ENCODE peak calls at places on chromosomes 12 and 14, in nine cellular contexts. U is uterus, W is cardiac fibroblast, R is testis, Q is astrocyte of the spinal cord, M is GM23248, O is OCI-LY7, B is tibial artery, Z is astrocyte of the cerebellum. P is an unnamed sample.

GRCh38 chr14:61438860-61439765 is 117.7 kb downstream of the PRKCH start:
- DNase-seq in R (no peak), O (no peak), B (peak), U (no peak), Z (peak), W (peak), M (peak), Q (peak), P (no peak)

GRCh38 chr14:49508124-49508523 is 78.1 kb downstream of the RPS29 start:
- DNase-seq in U (no peak), W (no peak), M (no peak), Q (no peak), R (no peak), B (no peak), Z (no peak), O (no peak), P (no peak)

GRCh38 chr12:62914443-62914909 is 20.5 kb downstream of the PPM1H start:
- DNase-seq in U (no peak), Q (no peak), B (no peak), R (no peak), O (no peak), W (no peak), Z (no peak), M (no peak), P (no peak)

GRCh38 chr12:121124402-121125109 is 8.1 kb upstream of the P2RX7 start:
- DNase-seq in O (no peak), U (no peak), W (peak), M (peak), Q (peak), R (no peak), B (no peak), Z (peak), P (no peak)

GRCh38 chr12:47361389-47362031 is 281.8 kb upstream of the AMIGO2 start:
- DNase-seq in U (peak), M (no peak), O (peak), B (no peak), Z (no peak), Q (no peak), W (no peak), R (peak), P (no peak)

GRCh38 chr12:27940756-27941402 is 31.7 kb downstream of the PTHLH start:
- DNase-seq in M (peak), B (peak), R (peak), U (peak), Q (peak), Z (peak), W (peak), O (peak), P (peak)

GRCh38 chr12:102249073-102249854 is 51.6 kb upstream of the PMCH start:
- DNase-seq in M (peak), W (peak), U (no peak), Q (no peak), Z (no peak), O (no peak), R (no peak), B (no peak), P (no peak)

GRCh38 chr14:103204852-103205540 is 81.7 kb downstream of the TNFAIP2 start:
- DNase-seq in O (peak), B (no peak), R (no peak), Z (no peak), W (peak), M (peak), Q (no peak), U (no peak), P (no peak)

GRCh38 chr12:120235369-120236123 is 30.0 kb downstream of the PXN start:
- DNase-seq in O (peak), W (peak), Q (no peak), M (peak), B (no peak), Z (no peak), U (no peak), R (no peak), P (no peak)

GRCh38 chr12:51326762-51327439 is 2.9 kb upstream of the BIN2 start:
- DNase-seq in B (peak), U (no peak), R (no peak), Z (no peak), O (peak), M (peak), Q (peak), W (peak), P (no peak)

GRCh38 chr14:65348137-65348536 is 64.4 kb upstream of the FUT8 start:
- DNase-seq in Z (no peak), B (no peak), O (no peak), Q (no peak), U (no peak), M (no peak), W (no peak), R (no peak), P (no peak)

GRCh38 chr12:31507966-31508365 is 83.0 kb downstream of the DENND5B start:
- DNase-seq in W (peak), Z (no peak), R (no peak), B (no peak), O (no peak), M (peak), U (no peak), Q (no peak), P (no peak)

GRCh38 chr12:52125499-52125900 is 46.0 kb downstream of the SMIM41 start:
- DNase-seq in M (no peak), R (no peak), W (no peak), U (no peak), Z (no peak), B (no peak), Q (no peak), O (no peak), P (no peak)

GRCh38 chr12:66035289-66035961 is 95.1 kb downstream of the LLPH start:
- DNase-seq in M (peak), Z (peak), U (no peak), R (no peak), B (no peak), Q (peak), W (peak), O (peak), P (no peak)

GRCh38 chr14:80095623-80096022 is 115.7 kb downstream of the DIO2 start:
- DNase-seq in Q (peak), M (peak), U (no peak), B (no peak), O (no peak), W (peak), R (no peak), Z (peak), P (no peak)

GRCh38 chr14:48382961-48383360 is 707.6 kb upstream of the MDGA2 start:
- DNase-seq in M (no peak), U (no peak), Q (no peak), O (no peak), Z (no peak), B (no peak), W (no peak), R (no peak), P (no peak)

GRCh38 chr14:45679852-45680251 is 426.9 kb upstream of the MIS18BP1 start:
- DNase-seq in B (no peak), R (no peak), O (no peak), M (peak), Z (peak), U (no peak), W (peak), Q (peak), P (no peak)

GRCh38 chr12:130953783-130954543 is at the start of gene ADGRD1:
- DNase-seq in Z (no peak), O (no peak), R (peak), B (peak), W (peak), Q (no peak), M (peak), U (peak), P (no peak)

GRCh38 chr12:106906715-106907114 is 49.0 kb upstream of the TMEM263 start:
- DNase-seq in O (no peak), R (no peak), U (no peak), Q (no peak), M (no peak), B (no peak), Z (no peak), W (no peak), P (no peak)

GRCh38 chr12:85833558-85833957 is 2.7 kb downstream of the RASSF9 start:
- DNase-seq in Q (no peak), B (no peak), O (no peak), U (no peak), W (no peak), Z (no peak), R (no peak), M (no peak), P (no peak)

GRCh38 chr14:63504628-63505027 is 38.5 kb downstream of the PPP2R5E start:
- DNase-seq in Q (no peak), M (peak), Z (no peak), U (no peak), W (peak), O (no peak), B (no peak), R (no peak), P (no peak)

GRCh38 chr12:98151984-98152383 is 363.4 kb upstream of the TMPO start:
- DNase-seq in W (no peak), Z (no peak), U (no peak), Q (no peak), O (no peak), R (no peak), M (no peak), B (no peak), P (no peak)

GRCh38 chr12:82207556-82207955 is 150.6 kb downstream of the CCDC59 start:
- DNase-seq in Z (no peak), B (no peak), R (no peak), U (no peak), W (no peak), M (no peak), O (no peak), Q (no peak), P (no peak)

DNA sequence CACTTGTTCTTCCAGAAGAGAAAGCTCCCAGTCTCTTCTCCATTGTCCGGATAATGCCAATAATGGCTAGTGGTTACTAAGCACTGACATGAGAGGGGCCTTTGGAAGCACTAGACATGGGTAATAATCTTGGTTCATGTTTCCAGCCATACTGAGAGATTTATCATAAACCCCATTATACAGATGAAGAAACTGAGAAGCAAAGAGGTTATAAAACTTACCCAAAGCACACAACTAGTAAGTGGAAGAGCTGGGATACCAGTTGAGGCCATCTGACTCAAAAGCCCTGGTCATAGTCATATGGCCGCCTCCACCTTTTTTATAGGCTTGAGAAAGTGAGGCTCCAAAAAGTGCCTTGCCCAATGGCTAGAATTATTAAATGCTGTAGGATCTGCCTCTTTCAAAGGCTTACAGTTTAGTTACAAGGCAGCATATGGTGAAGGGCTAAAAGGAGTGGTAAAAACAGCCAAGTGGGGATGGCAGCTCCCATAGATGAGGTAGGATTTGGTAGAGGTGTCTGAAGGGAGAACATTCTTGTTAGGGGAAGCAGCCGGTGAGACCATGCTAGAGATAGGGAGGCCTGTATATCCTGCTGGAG is 981 bp downstream of the TXNRD1 start:
- DNase-seq in Z (no peak), B (no peak), Q (no peak), O (no peak), M (no peak), R (no peak), U (no peak), W (no peak), P (no peak)
- H3K4me3 ChIP-seq in Z (peak), B (peak), Q (peak), O (no peak), M (no peak), R (peak), U (peak), W (peak), P (peak)

GRCh38 chr12:94872671-94873367 is 130.7 kb downstream of the NDUFA12 start:
- DNase-seq in Z (no peak), O (peak), Q (no peak), R (no peak), U (peak), M (no peak), W (no peak), B (no peak), P (no peak)
- H3K4me3 ChIP-seq in Z (no peak), O (peak), Q (no peak), R (peak), U (peak), M (no peak), W (no peak), B (peak), P (peak)

GRCh38 chr12:45273717-45274271 is 57.9 kb downstream of the ANO6 start:
- DNase-seq in Z (peak), O (no peak), M (peak), R (peak), U (no peak), Q (peak), W (peak), B (peak), P (no peak)
- H3K4me3 ChIP-seq in Z (no peak), O (no peak), M (peak), R (no peak), U (no peak), Q (no peak), W (no peak), B (no peak), P (no peak)

GRCh38 chr12:91171475-91171874 is 11.1 kb downstream of the DCN start:
- DNase-seq in Z (no peak), O (no peak), R (no peak), Q (no peak), W (no peak), M (no peak), U (no peak), B (no peak), P (no peak)

GRCh38 chr12:91172051-91172450 is 10.6 kb downstream of the DCN start:
- DNase-seq in Z (no peak), O (no peak), M (peak), Q (no peak), U (no peak), W (peak), B (no peak), R (no peak), P (no peak)

GRCh38 chr12:91178139-91178561 is 4.5 kb downstream of the DCN start:
- DNase-seq in U (peak), W (peak), R (no peak), B (no peak), M (peak), Q (peak), O (no peak), Z (no peak), P (no peak)

GRCh38 chr12:91177380-91177779 is 5.2 kb downstream of the DCN start:
- DNase-seq in Q (peak), W (no peak), M (peak), B (no peak), O (no peak), Z (no peak), R (no peak), U (no peak), P (no peak)

GRCh38 chr12:91173139-91173538 is 9.5 kb downstream of the DCN start:
- DNase-seq in Q (no peak), U (no peak), O (no peak), B (no peak), W (no peak), Z (no peak), M (no peak), R (no peak), P (no peak)
- H3K4me3 ChIP-seq in Q (no peak), U (peak), O (no peak), B (no peak), W (no peak), Z (no peak), M (no peak), R (no peak), P (no peak)

GRCh38 chr14:90300649-90301048 is 31.1 kb downstream of the NRDE2 start:
- DNase-seq in O (no peak), Z (no peak), M (peak), W (peak), U (no peak), R (no peak), Q (no peak), B (no peak), P (no peak)

GRCh38 chr14:90301580-90302181 is 30.1 kb downstream of the NRDE2 start:
- DNase-seq in U (no peak), Q (peak), R (no peak), O (peak), Z (peak), W (peak), M (peak), B (no peak), P (no peak)

GRCh38 chr14:90301122-90301521 is 30.6 kb downstream of the NRDE2 start:
- DNase-seq in M (no peak), R (no peak), Z (no peak), O (no peak), W (no peak), B (no peak), U (no peak), Q (no peak), P (no peak)

GRCh38 chr14:90303382-90303943 is 28.3 kb downstream of the NRDE2 start:
- DNase-seq in W (no peak), Q (no peak), U (no peak), M (no peak), B (no peak), R (no peak), Z (no peak), O (no peak), P (no peak)

GRCh38 chr14:90302529-90303303 is 29.0 kb downstream of the NRDE2 start:
- DNase-seq in Q (no peak), O (no peak), B (no peak), M (no peak), R (peak), W (no peak), U (no peak), Z (no peak), P (peak)
- H3K4me3 ChIP-seq in Q (no peak), O (no peak), B (no peak), M (no peak), R (no peak), W (no peak), U (no peak), Z (no peak), P (no peak)

DNA sequence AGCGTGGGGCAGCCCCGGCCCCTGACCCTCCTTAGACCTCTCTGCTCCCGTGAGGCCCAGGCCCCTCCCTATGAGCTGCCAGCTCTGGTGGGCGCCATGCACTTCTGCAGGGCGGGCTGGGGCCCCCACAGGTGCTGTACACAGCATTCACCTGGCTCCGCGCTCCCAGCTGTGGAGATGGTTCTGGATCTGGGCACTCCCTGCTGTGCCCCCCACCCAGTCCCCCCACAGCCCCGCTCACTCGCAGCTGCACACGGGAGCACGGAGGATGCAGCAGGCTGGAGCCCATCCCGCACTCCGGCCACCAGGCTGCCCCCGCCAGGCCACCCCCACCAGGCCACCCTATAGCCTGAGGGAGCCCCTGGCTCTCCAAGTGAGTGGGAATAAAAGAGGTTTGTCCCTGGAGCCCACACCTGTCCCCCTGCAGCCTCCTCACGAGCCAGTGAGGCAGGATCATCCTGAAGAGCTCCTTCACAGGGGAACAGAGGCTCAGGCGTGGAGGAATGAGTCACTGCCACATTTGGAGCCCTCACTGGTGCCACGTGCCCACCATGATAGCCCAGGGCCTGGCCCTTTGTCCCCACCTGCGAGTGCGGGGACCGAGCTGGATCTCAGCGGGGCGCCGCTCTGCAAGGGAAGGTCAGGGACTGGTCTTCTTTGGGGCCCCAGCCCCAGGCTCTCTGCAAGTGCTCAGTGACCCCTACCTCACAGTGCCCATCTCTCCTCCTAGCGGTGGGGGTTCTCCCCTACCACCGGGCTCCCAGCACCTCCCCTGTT is 1.9 kb downstream of the ADSS1 start:
- DNase-seq in O (no peak), U (no peak), B (no peak), R (no peak), Z (no peak), M (peak), Q (no peak), W (no peak), P (no peak)
- H3K4me3 ChIP-seq in O (no peak), U (no peak), B (peak), R (no peak), Z (no peak), M (no peak), Q (no peak), W (no peak), P (no peak)

GRCh38 chr14:74064883-74065282 is 19.4 kb downstream of the ALDH6A1 start:
- DNase-seq in Q (no peak), W (peak), M (peak), B (no peak), Z (no peak), U (no peak), O (no peak), R (no peak), P (no peak)

GRCh38 chr14:74065746-74066575 is 18.3 kb downstream of the ALDH6A1 start:
- DNase-seq in Z (no peak), W (peak), B (no peak), R (no peak), U (no peak), M (peak), Q (no peak), O (no peak), P (no peak)

GRCh38 chr14:74062809-74063150 is 21.5 kb downstream of the ALDH6A1 start:
- DNase-seq in O (no peak), Z (no peak), Q (no peak), B (no peak), U (no peak), W (no peak), R (no peak), M (peak), P (no peak)
- H3K4me3 ChIP-seq in O (no peak), Z (no peak), Q (no peak), B (no peak), U (no peak), W (no peak), R (no peak), M (no peak), P (no peak)

P was measured in dorsolateral prefrontal cortex.